ENCODE peak calls at places on chromosomes 5 and 9, in four cellular contexts. J, T, H and S are unnamed samples.

GRCh38 chr9:130902204-130903185 is 5.9 kb upstream of the QRFP start:
- DNase-seq in J (no peak), T (no peak), H (no peak), S (no peak)

GRCh38 chr9:70073756-70074155 is 30.1 kb downstream of the MAMDC2 start:
- DNase-seq in J (no peak), T (no peak), H (no peak), S (no peak)

GRCh38 chr5:149464796-149465489 is 85.9 kb upstream of the IL17B start:
- DNase-seq in J (peak), T (no peak), H (no peak), S (no peak)

GRCh38 chr9:136011703-136012496 is 50.7 kb upstream of the UBAC1 start:
- DNase-seq in J (peak), T (no peak), H (no peak), S (no peak)

GRCh38 chr5:131589510-131590348 is 45.3 kb downstream of the RAPGEF6 start:
- DNase-seq in J (no peak), T (peak), H (no peak), S (no peak)

GRCh38 chr5:1195916-1196315 is 5.5 kb upstream of the SLC6A19 start:
- DNase-seq in J (no peak), T (no peak), H (no peak), S (no peak)

GRCh38 chr5:124394700-124395099 is 351.7 kb downstream of the ZNF608 start:
- DNase-seq in J (no peak), T (no peak), H (no peak), S (no peak)

GRCh38 chr9:95171001-95171400 is 146.5 kb downstream of the FANCC start:
- DNase-seq in J (no peak), T (no peak), H (no peak), S (no peak)

GRCh38 chr9:70291446-70291845 is 32.7 kb downstream of the SMC5 start:
- DNase-seq in J (no peak), T (no peak), H (no peak), S (no peak)

GRCh38 chr9:14030350-14030823 is 283.6 kb downstream of the NFIB start:
- DNase-seq in J (no peak), T (no peak), H (no peak), S (no peak)

DNA sequence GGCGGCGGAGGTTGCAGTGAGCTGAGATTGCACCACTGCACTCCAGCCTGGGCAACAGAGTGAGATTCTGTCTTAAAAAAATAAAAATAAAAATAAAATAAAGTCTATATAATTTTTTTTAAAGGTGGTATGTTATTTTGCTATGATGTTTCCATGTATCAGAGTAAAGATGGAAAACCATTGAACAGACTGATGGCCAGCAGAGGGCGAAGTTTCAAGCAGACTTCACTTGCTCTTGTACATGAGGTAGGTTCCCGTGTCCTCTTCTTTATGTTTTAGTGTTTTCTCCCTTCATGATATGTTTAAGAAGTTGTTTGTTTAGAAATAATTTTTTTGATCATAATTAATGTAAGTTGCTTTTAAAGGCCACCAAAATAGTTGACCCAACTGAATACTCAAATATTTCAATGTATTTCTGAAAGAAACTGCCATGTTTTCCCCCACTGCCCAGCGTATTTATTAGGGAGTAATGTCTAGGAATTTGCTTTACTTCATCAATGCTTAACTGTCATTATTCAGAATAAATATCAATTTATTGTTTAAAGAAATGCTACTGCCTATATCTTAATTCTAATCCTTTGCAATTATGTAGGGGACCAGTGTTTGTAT is 146.4 kb downstream of the HACD4 start:
- DNase-seq in J (peak), T (peak), H (no peak), S (no peak)
- TF ChIP-seq CTCF in J (peak), T (no peak), H (peak), S (peak)

GRCh38 chr5:181121675-181122561 is 9.1 kb downstream of the OR2V1 start:
- DNase-seq in J (no peak), T (no peak), H (no peak), S (peak)
- TF ChIP-seq CTCF in J (no peak), T (no peak), H (no peak), S (no peak)

GRCh38 chr9:32500768-32501167 is 25.2 kb downstream of the RIGI start:
- DNase-seq in J (no peak), T (no peak), H (no peak), S (no peak)

GRCh38 chr9:32502459-32502858 is 23.5 kb downstream of the RIGI start:
- DNase-seq in J (no peak), T (peak), H (no peak), S (no peak)

GRCh38 chr9:32508728-32509127 is 17.3 kb downstream of the RIGI start:
- DNase-seq in J (no peak), T (no peak), H (no peak), S (no peak)

GRCh38 chr9:32502996-32503395 is 23.0 kb downstream of the RIGI start:
- DNase-seq in J (no peak), T (no peak), H (no peak), S (no peak)
- TF ChIP-seq CTCF in J (no peak), T (no peak), H (no peak), S (no peak)

DNA sequence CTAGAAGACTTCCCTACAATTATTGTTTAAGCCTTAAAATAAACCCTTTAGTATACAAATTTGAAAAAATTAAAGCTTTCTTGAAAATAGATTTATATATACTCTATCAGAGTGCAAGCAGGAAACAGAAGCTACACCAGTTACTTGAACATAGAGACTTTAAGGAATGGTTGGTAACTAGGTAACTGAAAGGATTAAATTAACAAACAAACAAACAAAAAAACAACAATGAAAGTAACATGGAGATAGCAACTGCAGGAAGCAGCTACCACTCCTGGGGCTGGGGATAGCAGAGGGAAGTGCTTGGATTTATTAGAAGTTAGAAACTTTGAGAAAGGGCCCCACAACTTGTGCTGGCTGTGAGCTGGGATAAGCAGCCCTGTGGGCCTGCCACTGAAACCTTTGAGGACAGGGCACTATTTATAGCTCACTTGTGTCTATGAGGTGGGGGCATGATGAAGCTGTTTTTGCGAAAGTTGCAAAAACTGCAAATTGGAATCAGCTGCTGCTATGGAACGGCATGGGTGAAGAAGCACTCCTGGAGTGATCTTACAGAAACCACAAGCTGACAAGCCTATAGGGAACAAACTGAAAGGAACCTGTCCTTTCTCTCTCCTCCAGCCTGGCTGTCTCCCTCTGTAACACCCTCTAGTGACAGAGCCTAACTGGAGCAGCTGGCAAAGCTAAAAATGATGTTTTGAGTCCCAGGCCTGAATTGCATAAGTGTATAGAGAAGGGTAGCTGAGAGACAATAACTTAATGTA is 91.3 kb upstream of the RANBP6 start:
- DNase-seq in J (no peak), T (peak), H (no peak), S (no peak)
- TF ChIP-seq CTCF in J (peak), T (peak), H (peak), S (peak)

GRCh38 chr9:127523312-127523851 is 72.1 kb downstream of the LRSAM1 start:
- DNase-seq in J (no peak), T (peak), H (peak), S (no peak)
- TF ChIP-seq CTCF in J (peak), T (peak), H (no peak), S (peak)

DNA sequence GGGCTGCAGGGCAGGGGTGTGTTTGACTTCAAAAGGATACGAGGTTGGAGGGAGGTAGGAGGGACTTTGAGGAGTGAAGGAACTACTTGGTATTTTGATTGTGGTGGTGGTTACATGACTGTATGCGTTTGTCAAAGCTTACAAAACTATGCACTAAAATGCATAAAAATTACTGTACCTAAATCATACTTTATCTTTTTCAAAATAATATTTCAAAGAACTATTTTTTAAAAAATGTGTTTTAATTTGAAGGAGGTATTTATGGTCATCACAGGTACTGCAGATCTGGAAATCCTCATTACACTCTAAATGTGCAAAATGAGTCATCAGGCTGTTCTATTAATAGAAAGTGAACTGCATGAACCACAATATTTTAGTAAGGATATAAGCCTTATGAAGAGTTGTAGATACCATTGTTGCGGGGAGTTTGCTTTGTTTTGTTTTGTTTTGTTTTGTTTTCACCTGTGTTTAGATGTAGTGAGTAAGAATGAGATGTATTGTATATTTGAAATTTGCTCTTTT is 116.9 kb downstream of the ARRDC3 start:
- DNase-seq in J (no peak), T (peak), H (no peak), S (no peak)
- TF ChIP-seq CTCF in J (peak), T (no peak), H (no peak), S (peak)

GRCh38 chr5:170250810-170251317 is 18.1 kb downstream of the C5orf58 start:
- DNase-seq in J (no peak), T (no peak), H (no peak), S (no peak)
- TF ChIP-seq CTCF in J (no peak), T (no peak), H (no peak), S (no peak)

GRCh38 chr5:69049151-69049550 is 44.7 kb upstream of the SLC30A5 start:
- DNase-seq in J (no peak), T (no peak), H (no peak), S (no peak)

GRCh38 chr5:69046375-69046957 is 47.3 kb upstream of the SLC30A5 start:
- DNase-seq in J (no peak), T (no peak), H (no peak), S (no peak)

GRCh38 chr5:69050214-69050613 is 43.6 kb upstream of the SLC30A5 start:
- DNase-seq in J (no peak), T (no peak), H (no peak), S (no peak)

GRCh38 chr5:69049796-69050195 is 44.0 kb upstream of the SLC30A5 start:
- DNase-seq in J (no peak), T (no peak), H (no peak), S (no peak)

DNA sequence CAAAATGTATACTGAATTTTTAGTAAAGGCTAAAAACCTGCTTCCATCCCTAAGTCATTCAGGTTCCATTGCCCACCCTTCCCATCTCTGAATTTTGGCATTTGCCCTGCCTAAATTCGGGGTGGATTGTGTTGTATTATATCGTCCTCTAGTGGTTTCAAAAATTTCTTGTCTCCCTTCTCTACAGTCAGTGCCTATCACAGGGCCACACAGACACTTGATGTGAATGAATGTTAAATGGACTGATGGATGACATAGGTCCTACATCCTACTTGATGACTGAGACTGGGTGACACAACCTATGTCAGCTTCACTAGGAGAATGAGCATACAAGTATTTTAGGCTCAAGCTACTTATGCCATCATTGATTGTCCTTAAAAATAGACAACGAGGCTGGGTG is 45.6 kb upstream of the SLC30A5 start:
- DNase-seq in J (no peak), T (no peak), H (no peak), S (no peak)
- TF ChIP-seq CTCF in J (no peak), T (peak), H (no peak), S (peak)

DNA sequence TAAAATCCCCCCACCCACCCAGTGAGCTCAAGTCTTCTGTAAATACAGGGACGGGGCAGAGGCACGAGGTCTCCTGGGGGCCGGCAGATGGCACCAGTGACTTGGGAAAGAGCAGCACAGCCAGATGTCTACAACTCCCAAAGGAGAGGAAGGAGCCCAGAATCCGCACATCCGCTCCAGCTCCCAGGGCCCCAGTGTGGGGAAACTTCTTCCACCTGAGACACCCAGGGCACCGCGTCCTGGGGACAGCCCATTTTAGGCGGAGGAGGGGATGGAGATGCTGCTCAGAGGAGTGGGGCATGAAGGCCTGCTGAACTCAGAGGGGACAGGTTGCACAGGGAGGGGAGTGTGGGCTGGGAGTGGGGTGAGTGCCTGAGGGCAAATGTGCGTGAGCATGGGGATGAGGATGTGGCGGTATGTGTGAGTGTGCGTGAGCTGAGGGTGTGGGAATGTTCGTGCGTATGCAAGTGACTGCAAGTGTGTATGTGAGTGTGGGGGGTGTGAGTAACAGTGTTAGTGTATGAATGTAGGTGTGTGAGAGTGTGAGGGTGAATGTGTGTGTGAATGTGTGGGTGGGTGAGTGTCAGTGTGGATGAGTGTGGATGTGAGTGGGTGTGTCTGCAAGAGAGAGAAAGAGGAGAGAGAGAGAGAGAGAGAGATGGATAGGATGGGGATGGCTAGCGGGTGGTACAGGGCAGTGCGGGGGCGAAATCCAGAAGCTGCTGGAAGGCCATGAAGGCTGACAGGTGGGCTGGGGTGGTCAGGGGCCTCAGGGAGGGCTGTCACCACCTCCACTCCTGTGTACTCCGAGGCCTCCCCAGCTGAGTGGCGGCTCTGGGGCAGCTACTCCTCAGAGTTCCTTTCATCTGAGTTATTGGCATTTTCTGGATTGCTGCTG is 63.5 kb downstream of the DUSP1 start:
- DNase-seq in J (no peak), T (no peak), H (no peak), S (no peak)
- TF ChIP-seq CTCF in J (peak), T (no peak), H (no peak), S (peak)

GRCh38 chr9:115998661-115999060 is 154.9 kb upstream of the PAPPA start:
- DNase-seq in J (no peak), T (no peak), H (no peak), S (no peak)

GRCh38 chr9:115988701-115989100 is 164.9 kb upstream of the PAPPA start:
- DNase-seq in J (no peak), T (no peak), H (no peak), S (no peak)

GRCh38 chr9:115989816-115990215 is 163.8 kb upstream of the PAPPA start:
- DNase-seq in J (no peak), T (no peak), H (no peak), S (no peak)

GRCh38 chr9:115997923-115998322 is 155.7 kb upstream of the PAPPA start:
- DNase-seq in J (no peak), T (no peak), H (no peak), S (no peak)

DNA sequence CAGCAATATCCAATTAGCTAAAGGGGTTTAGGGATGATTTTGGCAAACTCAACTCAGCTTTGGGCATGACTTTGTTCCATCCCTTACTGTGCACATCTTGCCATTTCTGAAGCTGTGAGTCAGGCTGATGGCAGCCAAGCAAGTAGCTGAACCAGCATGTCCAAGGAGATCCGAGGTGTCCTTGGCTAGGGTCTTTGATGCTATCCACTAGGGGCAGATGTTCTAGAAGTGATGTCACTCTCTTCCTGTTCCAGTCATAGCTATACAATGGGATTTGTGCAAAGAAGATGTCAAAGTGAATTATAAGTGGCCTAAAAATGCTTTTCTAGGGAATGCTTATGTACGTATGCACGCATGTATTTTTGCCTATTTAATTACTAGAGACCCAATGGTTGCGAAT is 160.8 kb upstream of the PAPPA start:
- DNase-seq in J (no peak), T (no peak), H (no peak), S (no peak)
- TF ChIP-seq CTCF in J (no peak), T (no peak), H (no peak), S (no peak)